ENCODE peak calls at places on chromosomes 4 and X, in nine cellular contexts. L, T, W, F, A, J, V, D and N are unnamed samples.

GRCh38 chr4:182698212-182698611 is 219.0 kb downstream of the DCTD start:
- DNase-seq in V (no peak), J (no peak), T (no peak), A (no peak), D (no peak), W (no peak), F (no peak), L (no peak), N (no peak)

GRCh38 chrX:107505223-107505622 is 55.8 kb downstream of the FRMPD3 start:
- DNase-seq in F (no peak), D (no peak), W (no peak), V (no peak), J (no peak), L (no peak), T (no peak), A (no peak), N (no peak)

GRCh38 chr4:182010876-182011275 is 232.3 kb upstream of the TENM3 start:
- DNase-seq in V (no peak), J (no peak), A (no peak), F (no peak), D (no peak), T (no peak), L (no peak), W (no peak), N (no peak)

GRCh38 chrX:103556941-103557340 is 28.4 kb upstream of the TCEAL4 start:
- DNase-seq in F (no peak), J (no peak), V (no peak), A (no peak), L (no peak), D (peak; percentile 87), T (no peak), W (no peak), N (no peak)

GRCh38 chrX:2690856-2691542 is at the start of gene CD99:
- DNase-seq in D (peak; percentile 46), L (peak; percentile 94), V (no peak), F (peak; percentile 95), A (peak; percentile 98), J (peak; percentile 68), T (peak; percentile 88), W (peak; percentile 86), N (peak; percentile 92)

GRCh38 chr4:3059090-3059428 is 15.3 kb downstream of the HTT-AS start:
- DNase-seq in L (no peak), T (peak; percentile 31), V (no peak), D (no peak), J (no peak), A (no peak), F (no peak), W (no peak), N (no peak)

GRCh38 chr4:99885063-99885664 is 9.1 kb downstream of the LAMTOR3 start:
- DNase-seq in A (peak; percentile 54), V (no peak), T (no peak), F (no peak), D (peak; percentile 67), W (peak; percentile 55), L (no peak), J (no peak), N (no peak)

GRCh38 chr4:128225148-128225547 is 62.5 kb downstream of the PGRMC2 start:
- DNase-seq in L (no peak), D (no peak), W (no peak), F (no peak), A (peak; percentile 22), J (no peak), V (no peak), T (no peak), N (no peak)

GRCh38 chr4:169626328-169627282 is 6.2 kb downstream of the CLCN3 start:
- DNase-seq in L (no peak), W (no peak), A (no peak), J (no peak), F (no peak), V (no peak), T (no peak), D (no peak), N (no peak)

GRCh38 chr4:41154814-41155177 is 59.5 kb downstream of the APBB2 start:
- DNase-seq in A (no peak), F (no peak), J (no peak), V (no peak), D (no peak), L (no peak), W (no peak), T (no peak), N (no peak)

GRCh38 chr4:113327513-113327912 is 278.1 kb downstream of the ANK2 start:
- DNase-seq in T (no peak), V (no peak), F (peak; percentile 41), L (no peak), D (no peak), A (no peak), W (no peak), J (no peak), N (no peak)

GRCh38 chrX:131818297-131818936 is 204.7 kb upstream of the STK26 start:
- DNase-seq in T (no peak), V (no peak), W (no peak), A (no peak), D (no peak), F (no peak), J (no peak), L (no peak), N (no peak)

GRCh38 chrX:131816551-131817136 is 206.5 kb upstream of the STK26 start:
- DNase-seq in A (no peak), F (no peak), T (peak; percentile 74), D (peak; percentile 97), J (no peak), L (peak; percentile 78), V (no peak), W (no peak), N (peak; percentile 26)

GRCh38 chrX:131812847-131813825 is 210.0 kb upstream of the STK26 start:
- DNase-seq in J (no peak), T (peak; percentile 75), D (peak; percentile 97), V (no peak), W (no peak), L (peak; percentile 71), F (no peak), A (no peak), N (peak; percentile 46)
- TF ChIP-seq CTCF in J (no peak), T (no peak), D (peak; percentile 61), V (peak; percentile 54), W (no peak), L (peak; percentile 12), F (no peak), A (no peak), N (no peak)

GRCh38 chr4:170988446-170988845 is 824.8 kb upstream of the GALNTL6 start:
- DNase-seq in V (no peak), L (no peak), W (no peak), F (no peak), J (no peak), A (no peak), T (no peak), D (no peak), N (no peak)

GRCh38 chr4:170990989-170991589 is 822.1 kb upstream of the GALNTL6 start:
- DNase-seq in D (peak; percentile 63), F (peak; percentile 35), T (no peak), A (peak; percentile 50), V (no peak), L (no peak), J (no peak), W (peak; percentile 78), N (no peak)
- TF ChIP-seq CTCF in D (peak; percentile 76), F (peak; percentile 49), T (no peak), A (peak; percentile 59), V (no peak), L (no peak), J (peak; percentile 20), W (peak; percentile 75), N (no peak)

DNA sequence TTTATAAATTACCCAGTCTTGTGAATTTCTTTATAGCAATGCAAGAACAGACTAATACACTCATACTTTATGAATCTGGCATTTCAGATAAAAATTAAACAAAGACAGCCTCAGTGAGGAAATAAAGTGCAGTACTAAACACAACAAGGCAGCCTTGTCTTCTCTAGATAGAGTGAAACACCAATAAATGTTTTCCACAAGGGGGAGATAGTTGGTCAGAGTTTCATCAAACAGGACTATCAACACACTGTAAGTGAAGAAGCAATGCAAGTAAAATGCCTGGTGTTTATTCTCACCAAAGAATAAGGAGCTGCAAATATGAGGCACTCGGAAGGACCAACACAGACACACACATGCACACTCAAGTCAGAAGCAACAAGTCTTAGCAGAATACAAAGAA is 62.8 kb downstream of the FAM9B start:
- DNase-seq in D (peak; percentile 67), W (peak; percentile 23), J (no peak), V (no peak), A (peak; percentile 60), L (no peak), F (no peak), T (no peak), N (no peak)
- TF ChIP-seq CTCF in D (peak; percentile 44), W (peak; percentile 48), J (no peak), V (peak; percentile 29), A (peak; percentile 52), L (peak; percentile 33), F (peak; percentile 14), T (peak; percentile 36), N (no peak)

GRCh38 chr4:11261066-11261850 is 167.4 kb downstream of the HS3ST1 start:
- DNase-seq in V (no peak), F (no peak), A (no peak), J (no peak), L (no peak), W (no peak), D (no peak), T (no peak), N (no peak)

GRCh38 chr4:11263208-11263607 is 165.5 kb downstream of the HS3ST1 start:
- DNase-seq in D (no peak), V (no peak), A (no peak), J (no peak), F (no peak), W (no peak), L (no peak), T (no peak), N (no peak)

GRCh38 chr4:11259837-11260236 is 168.9 kb downstream of the HS3ST1 start:
- DNase-seq in A (no peak), L (no peak), D (no peak), F (no peak), J (no peak), V (no peak), T (no peak), W (no peak), N (no peak)
- TF ChIP-seq CTCF in A (no peak), L (no peak), D (no peak), F (no peak), J (no peak), V (no peak), T (no peak), W (no peak), N (no peak)

GRCh38 chr4:23902203-23902602 is 12.4 kb upstream of the PPARGC1A start:
- DNase-seq in A (no peak), L (no peak), V (no peak), F (no peak), D (no peak), T (no peak), J (no peak), W (no peak), N (no peak)
- TF ChIP-seq CTCF in A (no peak), L (no peak), V (no peak), F (no peak), D (peak; percentile 25), T (no peak), J (no peak), W (peak; percentile 50), N (no peak)

DNA sequence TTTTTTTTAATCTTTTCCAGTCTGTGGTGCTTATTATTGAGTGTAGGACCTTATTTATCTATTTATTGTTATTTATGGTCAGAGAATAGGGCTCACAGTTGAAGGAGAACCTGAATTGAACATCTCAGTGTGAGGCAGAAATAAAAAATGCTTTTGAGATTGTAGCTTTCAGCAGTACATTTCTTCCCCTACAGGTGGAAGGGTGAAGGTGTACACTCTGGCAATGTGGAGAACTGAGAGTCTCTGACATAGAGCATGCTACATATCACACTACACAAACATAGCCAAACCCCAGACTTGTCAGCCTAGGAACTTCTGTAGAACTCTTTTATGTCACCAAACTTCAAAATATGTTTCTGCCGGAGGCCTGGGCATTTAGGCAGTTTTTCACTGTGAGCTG is 140.2 kb downstream of the STIM2 start:
- DNase-seq in F (no peak), V (no peak), A (no peak), D (peak; percentile 15), W (no peak), J (no peak), T (no peak), L (no peak), N (no peak)
- TF ChIP-seq CTCF in F (peak; percentile 54), V (no peak), A (peak; percentile 28), D (peak; percentile 36), W (peak; percentile 25), J (no peak), T (no peak), L (no peak), N (no peak)